ENCODE peak calls at places on chromosome 4, in four cellular contexts. One of them, this sample, is unnamed.

GRCh38 chr4:159015862-159016261 is 87.0 kb upstream of the RAPGEF2 start:
- DNase-seq in dorsolateral prefrontal cortex: no peak
- DNase-seq in heart right ventricle: no peak
- DNase-seq in cardiac fibroblast: no peak
- DNase-seq in this sample: no peak

GRCh38 chr4:42768125-42768748 is 111.3 kb upstream of the ATP8A1 start:
- DNase-seq in heart right ventricle: no peak
- DNase-seq in dorsolateral prefrontal cortex: no peak
- DNase-seq in cardiac fibroblast: no peak
- DNase-seq in this sample: no peak

GRCh38 chr4:121690001-121690400 is 6.8 kb downstream of the ANXA5 start:
- DNase-seq in dorsolateral prefrontal cortex: no peak
- DNase-seq in heart right ventricle: no peak
- DNase-seq in cardiac fibroblast: no peak
- DNase-seq in this sample: no peak

GRCh38 chr4:1449475-1449832 is 43.2 kb upstream of the NKX1-1 start:
- DNase-seq in cardiac fibroblast: no peak
- DNase-seq in dorsolateral prefrontal cortex: no peak
- DNase-seq in heart right ventricle: no peak
- DNase-seq in this sample: no peak

GRCh38 chr4:165700855-165701254 is 172.2 kb upstream of the TLL1 start:
- DNase-seq in cardiac fibroblast: no peak
- DNase-seq in dorsolateral prefrontal cortex: no peak
- DNase-seq in heart right ventricle: no peak
- DNase-seq in this sample: no peak

GRCh38 chr4:141957416-141957815 is 321.0 kb downstream of the IL15 start:
- DNase-seq in heart right ventricle: no peak
- DNase-seq in cardiac fibroblast: no peak
- DNase-seq in dorsolateral prefrontal cortex: no peak
- DNase-seq in this sample: no peak

GRCh38 chr4:83113429-83113786 is 1.1 kb downstream of the PLAC8 start:
- DNase-seq in dorsolateral prefrontal cortex: no peak
- DNase-seq in cardiac fibroblast: no peak
- DNase-seq in heart right ventricle: no peak
- DNase-seq in this sample: no peak

GRCh38 chr4:52904421-52904820 is 42.3 kb downstream of the RASL11B start:
- DNase-seq in heart right ventricle: no peak
- DNase-seq in dorsolateral prefrontal cortex: no peak
- DNase-seq in cardiac fibroblast: no peak
- DNase-seq in this sample: no peak

GRCh38 chr4:157221895-157222763 is 1.6 kb downstream of the GRIA2 start:
- DNase-seq in dorsolateral prefrontal cortex: peak
- DNase-seq in heart right ventricle: no peak
- DNase-seq in cardiac fibroblast: no peak
- DNase-seq in this sample: no peak

GRCh38 chr4:106601519-106601918 is 232.9 kb upstream of the GIMD1 start:
- DNase-seq in heart right ventricle: no peak
- DNase-seq in cardiac fibroblast: no peak
- DNase-seq in dorsolateral prefrontal cortex: no peak
- DNase-seq in this sample: no peak

GRCh38 chr4:186297013-186297645 is 31.1 kb downstream of the F11 start:
- DNase-seq in heart right ventricle: no peak
- DNase-seq in cardiac fibroblast: peak
- DNase-seq in dorsolateral prefrontal cortex: no peak
- DNase-seq in this sample: peak

GRCh38 chr4:170716868-170717267 is 627.1 kb upstream of the AADAT start:
- DNase-seq in dorsolateral prefrontal cortex: no peak
- DNase-seq in heart right ventricle: no peak
- DNase-seq in cardiac fibroblast: no peak
- DNase-seq in this sample: no peak

GRCh38 chr4:69577245-69577644 is 62.2 kb downstream of the UGT2A2 start:
- DNase-seq in dorsolateral prefrontal cortex: no peak
- DNase-seq in cardiac fibroblast: no peak
- DNase-seq in heart right ventricle: no peak
- DNase-seq in this sample: no peak

GRCh38 chr4:25856756-25857155 is 6.0 kb downstream of the SEL1L3 start:
- DNase-seq in heart right ventricle: no peak
- DNase-seq in cardiac fibroblast: peak
- DNase-seq in dorsolateral prefrontal cortex: no peak
- DNase-seq in this sample: no peak

GRCh38 chr4:57405359-57405758 is 295.2 kb upstream of the IGFBP7 start:
- DNase-seq in cardiac fibroblast: peak
- DNase-seq in heart right ventricle: no peak
- DNase-seq in dorsolateral prefrontal cortex: no peak
- DNase-seq in this sample: no peak

GRCh38 chr4:88706574-88706973 is 8.9 kb upstream of the NAP1L5 start:
- DNase-seq in cardiac fibroblast: peak
- DNase-seq in heart right ventricle: no peak
- DNase-seq in dorsolateral prefrontal cortex: no peak
- DNase-seq in this sample: no peak

GRCh38 chr4:108991929-108992328 is 229.1 kb upstream of the ETNPPL start:
- DNase-seq in cardiac fibroblast: peak
- DNase-seq in dorsolateral prefrontal cortex: no peak
- DNase-seq in heart right ventricle: no peak
- DNase-seq in this sample: no peak

GRCh38 chr4:52588771-52589591 is 70.1 kb downstream of the USP46 start:
- DNase-seq in heart right ventricle: no peak
- DNase-seq in cardiac fibroblast: peak
- DNase-seq in dorsolateral prefrontal cortex: no peak
- DNase-seq in this sample: no peak

GRCh38 chr4:3765271-3766206 is 646 bp upstream of the ADRA2C start:
- DNase-seq in heart right ventricle: peak
- DNase-seq in dorsolateral prefrontal cortex: peak
- DNase-seq in cardiac fibroblast: peak
- DNase-seq in this sample: no peak

GRCh38 chr4:21476753-21477152 is 471.8 kb downstream of the KCNIP4 start:
- DNase-seq in dorsolateral prefrontal cortex: no peak
- DNase-seq in heart right ventricle: no peak
- DNase-seq in cardiac fibroblast: peak
- DNase-seq in this sample: no peak

GRCh38 chr4:152860057-152860456 is 76.1 kb upstream of the FHDC1 start:
- DNase-seq in cardiac fibroblast: no peak
- DNase-seq in dorsolateral prefrontal cortex: no peak
- DNase-seq in heart right ventricle: no peak
- DNase-seq in this sample: no peak

DNA sequence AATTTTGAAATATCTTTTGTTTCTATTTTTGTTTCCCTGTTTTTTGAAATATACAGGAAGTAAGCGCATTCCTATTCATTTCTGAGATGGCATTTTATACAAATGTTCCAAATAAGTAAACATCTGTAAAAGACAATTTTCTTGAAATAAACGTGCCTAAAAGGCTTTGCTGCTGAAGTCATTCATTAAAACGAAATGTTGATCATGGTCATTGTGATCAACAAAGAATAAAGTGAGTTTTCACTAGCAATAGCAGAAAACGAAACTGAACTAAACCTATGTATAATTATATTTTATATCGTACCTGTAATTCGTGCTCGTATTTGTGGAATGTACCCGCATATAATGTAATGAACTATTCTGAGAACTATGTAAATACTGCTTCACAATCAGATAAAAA is 221.2 kb downstream of the MGST2 start:
- DNase-seq in cardiac fibroblast: no peak
- DNase-seq in heart right ventricle: no peak
- DNase-seq in dorsolateral prefrontal cortex: no peak
- DNase-seq in this sample: no peak
- H3K4me3 ChIP-seq in cardiac fibroblast: no peak
- H3K4me3 ChIP-seq in heart right ventricle: no peak
- H3K4me3 ChIP-seq in dorsolateral prefrontal cortex: peak
- H3K4me3 ChIP-seq in this sample: peak

DNA sequence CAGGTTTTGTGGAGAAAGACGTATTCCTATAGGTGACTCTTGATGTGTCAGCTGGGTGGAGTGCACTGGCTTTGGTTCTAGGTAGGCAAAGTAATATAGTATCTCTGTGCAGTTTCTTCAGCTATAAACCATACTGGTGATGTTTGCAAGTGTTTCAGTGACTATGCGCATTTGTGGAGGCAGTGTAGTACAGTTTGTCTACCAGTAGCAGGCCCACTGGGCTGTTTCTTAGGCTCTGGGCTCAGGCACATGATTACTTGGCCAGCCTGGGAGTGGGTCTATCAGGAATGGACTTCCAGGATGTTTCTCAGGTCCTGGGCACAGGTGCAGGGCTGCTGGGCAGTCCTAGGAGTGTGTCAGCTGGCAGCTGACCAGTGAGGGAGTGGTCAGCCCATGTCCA is 51.9 kb upstream of the INTU start:
- DNase-seq in dorsolateral prefrontal cortex: no peak
- DNase-seq in heart right ventricle: no peak
- DNase-seq in cardiac fibroblast: no peak
- DNase-seq in this sample: no peak
- H3K4me3 ChIP-seq in dorsolateral prefrontal cortex: no peak
- H3K4me3 ChIP-seq in heart right ventricle: no peak
- H3K4me3 ChIP-seq in cardiac fibroblast: no peak
- H3K4me3 ChIP-seq in this sample: no peak

GRCh38 chr4:113559947-113560346 is 201.6 kb downstream of the CAMK2D start:
- DNase-seq in heart right ventricle: no peak
- DNase-seq in cardiac fibroblast: no peak
- DNase-seq in dorsolateral prefrontal cortex: no peak
- DNase-seq in this sample: no peak

GRCh38 chr4:113553082-113553481 is 208.5 kb downstream of the CAMK2D start:
- DNase-seq in dorsolateral prefrontal cortex: no peak
- DNase-seq in heart right ventricle: no peak
- DNase-seq in cardiac fibroblast: no peak
- DNase-seq in this sample: no peak

GRCh38 chr4:113560579-113560978 is 201.0 kb downstream of the CAMK2D start:
- DNase-seq in dorsolateral prefrontal cortex: no peak
- DNase-seq in cardiac fibroblast: peak
- DNase-seq in heart right ventricle: no peak
- DNase-seq in this sample: no peak

GRCh38 chr4:113555868-113556267 is 205.7 kb downstream of the CAMK2D start:
- DNase-seq in dorsolateral prefrontal cortex: no peak
- DNase-seq in cardiac fibroblast: peak
- DNase-seq in heart right ventricle: peak
- DNase-seq in this sample: no peak

DNA sequence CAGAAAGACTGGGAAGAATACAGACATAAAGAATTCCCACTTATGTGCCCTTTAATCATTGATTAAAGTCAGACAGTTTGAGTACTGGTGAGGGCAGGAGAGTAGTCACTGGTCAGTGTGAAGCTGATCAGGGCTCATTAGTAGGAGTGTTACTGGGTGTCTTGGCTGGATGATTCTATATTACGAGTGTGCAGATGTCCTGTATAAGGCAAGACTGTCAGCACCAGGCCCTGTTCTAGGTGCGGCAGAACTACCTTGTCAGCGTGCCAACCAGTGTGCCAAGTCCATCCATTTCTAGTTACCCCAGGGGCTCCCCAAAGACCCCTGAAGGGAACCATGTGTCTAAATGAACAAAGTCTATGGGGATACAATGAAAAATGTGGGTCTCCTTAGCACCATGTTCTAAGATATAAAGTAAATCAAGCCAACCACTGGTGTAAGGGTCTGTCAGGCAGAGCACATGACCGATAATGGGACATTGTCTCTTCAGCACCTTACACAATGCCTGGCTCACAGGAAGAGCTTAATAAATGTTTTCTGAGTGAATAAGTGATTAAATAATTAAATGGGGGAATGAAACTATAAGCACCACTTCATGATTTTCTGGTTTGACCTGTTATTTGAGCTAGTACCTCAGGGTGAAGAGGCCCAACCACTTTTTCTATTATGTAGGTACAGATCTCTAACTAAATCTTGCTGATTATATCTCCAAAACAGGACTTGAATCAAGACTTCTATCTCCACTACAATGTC is 205.0 kb downstream of the CAMK2D start:
- DNase-seq in cardiac fibroblast: no peak
- DNase-seq in heart right ventricle: no peak
- DNase-seq in dorsolateral prefrontal cortex: no peak
- DNase-seq in this sample: no peak
- H3K4me3 ChIP-seq in cardiac fibroblast: no peak
- H3K4me3 ChIP-seq in heart right ventricle: no peak
- H3K4me3 ChIP-seq in dorsolateral prefrontal cortex: no peak
- H3K4me3 ChIP-seq in this sample: no peak

GRCh38 chr4:137530176-137530575 is 2.1 kb downstream of the PCDH18 start:
- DNase-seq in dorsolateral prefrontal cortex: no peak
- DNase-seq in heart right ventricle: no peak
- DNase-seq in cardiac fibroblast: peak
- DNase-seq in this sample: no peak

GRCh38 chr4:137531951-137532868 is at the start of gene PCDH18:
- DNase-seq in cardiac fibroblast: peak
- DNase-seq in heart right ventricle: peak
- DNase-seq in dorsolateral prefrontal cortex: peak
- DNase-seq in this sample: no peak

GRCh38 chr4:137529432-137529831 is 2.9 kb downstream of the PCDH18 start:
- DNase-seq in cardiac fibroblast: no peak
- DNase-seq in heart right ventricle: no peak
- DNase-seq in dorsolateral prefrontal cortex: no peak
- DNase-seq in this sample: no peak

GRCh38 chr4:137532869-137533236 is 559 bp upstream of the PCDH18 start:
- DNase-seq in cardiac fibroblast: peak
- DNase-seq in heart right ventricle: no peak
- DNase-seq in dorsolateral prefrontal cortex: no peak
- DNase-seq in this sample: no peak

DNA sequence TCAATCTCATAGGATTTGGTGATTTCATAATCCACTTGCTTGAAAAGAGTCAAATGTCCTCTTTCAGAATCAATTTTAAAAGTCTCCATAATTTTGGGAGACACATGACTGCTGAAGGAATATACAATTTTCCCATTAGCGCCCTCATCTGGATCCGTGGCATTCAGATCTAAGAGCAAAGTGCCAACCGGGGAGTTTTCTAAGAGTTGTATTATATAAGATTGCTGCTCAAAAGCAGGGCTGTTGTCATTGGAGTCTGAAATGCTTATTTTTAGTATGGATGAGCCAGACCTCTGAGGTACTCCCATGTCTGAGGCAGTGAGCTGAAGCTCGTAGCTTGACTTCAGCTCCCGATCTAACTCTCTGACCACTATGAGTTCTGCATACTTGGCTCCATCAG is 1.2 kb downstream of the PCDH18 start:
- DNase-seq in heart right ventricle: peak
- DNase-seq in cardiac fibroblast: peak
- DNase-seq in dorsolateral prefrontal cortex: no peak
- DNase-seq in this sample: no peak
- H3K4me3 ChIP-seq in heart right ventricle: peak
- H3K4me3 ChIP-seq in cardiac fibroblast: peak
- H3K4me3 ChIP-seq in dorsolateral prefrontal cortex: peak
- H3K4me3 ChIP-seq in this sample: peak

This sample was measured in Panc1.